ENCODE peak calls at places on chromosome 12, in four cellular contexts. H, U, B and M are unnamed samples.

GRCh38 chr12:120538281-120539156 is 4.4 kb downstream of the RNF10 start:
- DNase-seq in B (peak; percentile 49), U (peak; percentile 62), H (peak; percentile 47), M (peak; percentile 58)

GRCh38 chr12:123519151-123520001 is 14.1 kb downstream of the RILPL1 start:
- DNase-seq in U (peak; percentile 79), B (peak; percentile 91), H (no peak), M (peak; percentile 30)

GRCh38 chr12:62724285-62724684 is 210.7 kb downstream of the PPM1H start:
- DNase-seq in U (no peak), H (no peak), B (no peak), M (no peak)

GRCh38 chr12:46304080-46304479 is 35.2 kb upstream of the SLC38A1 start:
- DNase-seq in B (peak; percentile 17), U (peak; percentile 41), H (peak; percentile 34), M (peak; percentile 13)

GRCh38 chr12:65830305-65830704 is 6.0 kb downstream of the HMGA2 start:
- DNase-seq in B (peak; percentile 61), H (peak; percentile 58), U (no peak), M (peak; percentile 51)

GRCh38 chr12:78403136-78403535 is 461.4 kb upstream of the SYT1 start:
- DNase-seq in H (peak; percentile 46), B (peak; percentile 78), U (peak; percentile 72), M (peak; percentile 40)

GRCh38 chr12:51855586-51856428 is 7.3 kb upstream of the FIGNL2 start:
- DNase-seq in B (no peak), U (peak; percentile 60), H (no peak), M (peak; percentile 35)

GRCh38 chr12:2769866-2770533 is 24.8 kb upstream of the FKBP4 start:
- DNase-seq in U (no peak), H (no peak), B (no peak), M (no peak)

GRCh38 chr12:129467749-129468148 is 436.1 kb downstream of the TMEM132D start:
- DNase-seq in H (no peak), B (no peak), U (no peak), M (no peak)

GRCh38 chr12:4526923-4527546 is 11.7 kb upstream of the RAD51AP1 start:
- DNase-seq in H (peak; percentile 45), U (peak; percentile 13), B (peak; percentile 35), M (peak; percentile 39)

GRCh38 chr12:68106660-68107059 is 52.9 kb downstream of the IFNG start:
- DNase-seq in H (no peak), U (no peak), B (no peak), M (no peak)

GRCh38 chr12:90679674-90680073 is 275.3 kb downstream of the CCER1 start:
- DNase-seq in H (no peak), U (no peak), B (no peak), M (no peak)

GRCh38 chr12:19810213-19810612 is 370.9 kb downstream of the AEBP2 start:
- DNase-seq in H (no peak), U (no peak), B (peak; percentile 19), M (peak; percentile 55)

GRCh38 chr12:102806592-102806991 is 110.5 kb downstream of the PAH start:
- DNase-seq in U (no peak), B (no peak), H (no peak), M (no peak)

GRCh38 chr12:88870000-88870737 is 289.9 kb upstream of the KITLG start:
- DNase-seq in U (peak; percentile 89), B (peak; percentile 73), H (peak; percentile 67), M (no peak)
- H3K4me3 ChIP-seq in U (no peak overlapping the region), B (no peak overlapping the region), H (no peak overlapping the region), M (no peak overlapping the region)

DNA sequence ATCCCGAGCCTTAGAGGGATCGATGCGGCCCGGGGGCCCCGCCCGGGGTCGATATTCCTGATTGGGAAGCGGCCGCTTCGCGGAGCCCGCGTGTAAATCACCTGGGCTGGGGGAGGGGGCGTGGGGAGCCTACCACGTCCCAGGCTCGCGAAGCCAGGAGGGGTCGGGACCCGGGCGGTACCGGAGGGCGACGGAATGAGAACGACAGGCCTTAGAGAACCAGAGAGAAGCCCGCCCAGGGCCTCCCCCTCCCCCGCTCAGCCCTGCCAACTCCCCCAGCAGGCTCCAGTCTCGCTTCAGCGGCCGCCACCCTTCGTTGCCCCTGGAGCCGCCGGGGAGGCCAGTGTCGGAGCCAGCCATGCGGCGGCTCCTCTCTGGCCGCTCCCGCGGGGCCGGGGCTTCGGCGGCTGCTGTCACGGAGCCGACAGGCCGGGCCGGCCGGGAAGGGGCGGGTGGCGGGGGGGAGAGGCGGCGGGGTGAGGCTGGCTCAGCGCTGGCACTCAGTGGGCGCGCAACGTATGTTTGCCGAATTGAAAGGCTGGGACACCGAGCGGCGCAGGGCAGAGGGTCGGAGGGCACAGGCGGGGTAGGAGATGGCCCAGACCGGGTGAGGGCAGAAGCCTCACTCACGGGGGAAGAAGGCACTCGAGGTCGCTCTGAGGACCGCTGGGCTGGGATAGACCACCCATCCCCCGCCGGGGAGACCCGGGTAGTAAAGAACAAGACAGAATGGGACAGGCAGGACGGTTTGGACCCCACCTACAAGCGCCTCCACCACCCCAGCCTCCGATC is 1.4 kb upstream of the DNAJC22 start:
- DNase-seq in U (no peak), B (no peak), H (no peak), M (no peak)
- TF ChIP-seq CTCF in U (no peak), B (no peak), H (no peak), M (no peak)

DNA sequence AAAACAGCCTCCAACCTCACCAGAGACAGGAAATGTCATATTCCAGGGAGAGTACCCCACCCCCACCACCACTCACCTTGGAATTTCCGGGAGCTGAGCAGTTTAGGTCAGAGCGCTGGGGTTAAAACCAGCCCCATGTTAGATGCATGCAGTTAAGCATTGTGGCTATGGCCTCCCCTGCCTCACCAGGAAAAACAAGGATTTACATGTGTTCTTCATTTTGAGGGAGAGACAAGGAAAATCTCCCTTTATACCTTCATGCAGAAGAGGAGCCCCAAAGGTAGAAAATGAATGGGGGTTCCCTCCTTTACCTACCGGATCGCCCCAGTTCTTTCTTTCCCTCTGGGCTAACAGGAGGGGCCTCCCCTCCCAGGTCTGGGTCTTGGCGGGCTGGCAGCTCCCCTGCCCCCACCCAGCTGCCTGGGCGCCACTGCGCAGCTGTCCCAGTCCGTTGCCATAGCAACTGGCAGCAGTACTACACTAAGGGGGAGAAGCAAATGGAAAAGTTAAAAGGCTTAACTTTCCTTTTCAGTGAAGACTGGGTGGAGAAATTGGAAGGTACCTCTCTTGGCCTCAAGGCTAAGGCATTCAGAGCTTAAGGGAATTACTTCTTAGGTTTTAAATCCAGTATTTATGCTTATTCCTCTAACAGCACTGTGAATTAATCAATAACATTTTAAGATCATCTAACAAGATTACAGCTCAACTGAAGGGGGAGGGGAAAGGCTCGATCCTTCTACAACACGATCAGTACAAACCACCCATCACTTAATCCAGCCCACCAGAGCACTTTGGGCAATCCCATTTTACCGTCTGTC is 20.5 kb downstream of the CBX5 start:
- DNase-seq in U (peak; percentile 90), H (peak; percentile 88), B (peak; percentile 93), M (peak; percentile 89)
- H3K4me3 ChIP-seq in U (peak overlapping the region; percentile 45), H (peak overlapping the region; percentile 55), B (peak overlapping the region; percentile 54), M (peak overlapping the region; percentile 57)

GRCh38 chr12:105944628-105945027 is 194.1 kb downstream of the NUAK1 start:
- DNase-seq in U (no peak), H (no peak), B (no peak), M (no peak)

GRCh38 chr12:105945935-105946334 is 192.8 kb downstream of the NUAK1 start:
- DNase-seq in U (peak; percentile 68), B (no peak), H (no peak), M (no peak)

GRCh38 chr12:105948331-105948730 is 190.4 kb downstream of the NUAK1 start:
- DNase-seq in B (peak; percentile 45), H (peak; percentile 23), U (peak; percentile 75), M (peak; percentile 35)

GRCh38 chr12:105947906-105948305 is 190.8 kb downstream of the NUAK1 start:
- DNase-seq in U (no peak), H (no peak), B (no peak), M (no peak)

GRCh38 chr12:105946541-105946940 is 192.2 kb downstream of the NUAK1 start:
- DNase-seq in U (no peak), H (peak; percentile 19), B (peak; percentile 42), M (peak; percentile 74)
- TF ChIP-seq CTCF in U (no peak), H (no peak), B (no peak), M (no peak)

GRCh38 chr12:89019439-89020120 is 332.7 kb downstream of the DUSP6 start:
- DNase-seq in U (peak; percentile 79), B (peak; percentile 93), H (peak; percentile 90), M (peak; percentile 93)

GRCh38 chr12:89020121-89020480 is 332.2 kb downstream of the DUSP6 start:
- DNase-seq in B (no peak), H (no peak), U (no peak), M (no peak)

GRCh38 chr12:89020689-89021088 is 331.6 kb downstream of the DUSP6 start:
- DNase-seq in U (no peak), B (no peak), H (no peak), M (no peak)

GRCh38 chr12:89029961-89030360 is 322.3 kb downstream of the DUSP6 start:
- DNase-seq in H (no peak), U (no peak), B (no peak), M (peak; percentile 15)

DNA sequence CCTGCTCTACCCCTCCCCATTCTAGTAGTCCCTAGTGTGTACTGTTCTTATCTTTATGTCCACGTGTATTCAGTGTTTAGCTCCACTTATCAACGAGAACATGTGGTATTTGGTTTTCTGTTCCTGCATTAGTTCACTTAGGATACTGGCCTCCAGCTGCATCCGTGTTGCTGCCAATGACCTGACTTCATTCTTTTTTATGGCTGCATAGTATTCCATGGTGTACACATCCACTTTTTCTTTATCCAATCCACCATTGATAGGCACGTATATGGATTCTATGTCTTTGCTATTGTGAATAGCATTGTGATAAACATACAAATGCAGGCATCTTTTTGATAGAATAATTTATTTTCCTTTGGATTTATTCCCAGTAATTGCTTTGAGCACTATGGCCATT is 327.7 kb downstream of the DUSP6 start:
- DNase-seq in H (no peak), B (no peak), U (no peak), M (no peak)
- H3K4me3 ChIP-seq in H (no peak overlapping the region), B (no peak overlapping the region), U (no peak overlapping the region), M (no peak overlapping the region)

GRCh38 chr12:43914923-43915468 is 79.1 kb downstream of the TMEM117 start:
- DNase-seq in B (peak; percentile 26), U (no peak), H (peak; percentile 1), M (peak; percentile 14)
- TF ChIP-seq CTCF in B (peak; percentile 49), U (peak; percentile 37), H (no peak), M (peak; percentile 34)

GRCh38 chr12:12945591-12945990 is 6.4 kb downstream of the GPRC5D start:
- DNase-seq in U (no peak), B (no peak), H (no peak), M (no peak)

GRCh38 chr12:12951504-12951903 is 466 bp downstream of the GPRC5D start:
- DNase-seq in U (no peak), B (no peak), H (no peak), M (no peak)

GRCh38 chr12:12952036-12952435 is at the start of gene GPRC5D:
- DNase-seq in B (no peak), U (no peak), H (no peak), M (no peak)

GRCh38 chr12:12946686-12947355 is 5.1 kb downstream of the GPRC5D start:
- DNase-seq in B (no peak), H (no peak), U (peak; percentile 63), M (no peak)

GRCh38 chr12:12947902-12948301 is 4.1 kb downstream of the GPRC5D start:
- DNase-seq in H (no peak), U (no peak), B (no peak), M (peak; percentile 14)
- H3K4me3 ChIP-seq in H (no peak overlapping the region), U (no peak overlapping the region), B (no peak overlapping the region), M (no peak overlapping the region)

GRCh38 chr12:44465139-44465538 is 411.0 kb downstream of the NELL2 start:
- DNase-seq in H (no peak), B (no peak), U (no peak), M (no peak)
- TF ChIP-seq CTCF in H (no peak), B (no peak), U (no peak), M (no peak)

GRCh38 chr12:53991077-53991460 is 6.1 kb downstream of the HOXC10 start:
- DNase-seq in B (no peak), H (no peak), U (peak; percentile 92), M (no peak)
- H3K4me3 ChIP-seq in B (no peak overlapping the region), H (no peak overlapping the region), U (peak overlapping the region; percentile 98), M (no peak overlapping the region)